ENCODE peak calls at places on chromosomes 4 and X, in six cellular contexts. E is tibial artery, I is left lung, J is brain microvascular endothelial cell, T is foreskin keratinocyte, U is keratinocyte. O is an unnamed sample.

GRCh38 chr4:126850286-126850685 is 782.5 kb upstream of the INTU start:
- DNase-seq in I (no peak), U (peak), T (peak), E (no peak), J (peak), O (peak)

GRCh38 chrX:45309096-45309495 is 108.4 kb upstream of the DIPK2B start:
- DNase-seq in J (no peak), E (no peak), U (no peak), I (no peak), T (no peak), O (no peak)

GRCh38 chr4:158090323-158090722 is 82.5 kb downstream of the GASK1B start:
- DNase-seq in I (no peak), J (no peak), U (no peak), E (no peak), T (no peak), O (no peak)

GRCh38 chrX:261167-261857 is 19.9 kb upstream of the PLCXD1 start:
- DNase-seq in T (no peak), E (no peak), I (peak), U (no peak), J (peak), O (no peak)

GRCh38 chr4:97496298-97496873 is 646.9 kb downstream of the STPG2 start:
- DNase-seq in T (peak), J (no peak), I (no peak), E (no peak), U (no peak), O (peak)

GRCh38 chrX:21479695-21480280 is 105.6 kb downstream of the CNKSR2 start:
- DNase-seq in U (peak), J (peak), E (no peak), I (no peak), T (no peak), O (peak)

GRCh38 chrX:84248226-84248625 is 60.2 kb upstream of the RPS6KA6 start:
- DNase-seq in U (no peak), E (no peak), J (peak), T (peak), I (no peak), O (no peak)

GRCh38 chrX:97401154-97401553 is 517.4 kb downstream of the RPA4 start:
- DNase-seq in E (no peak), I (no peak), U (no peak), J (no peak), T (no peak), O (no peak)

GRCh38 chr4:149493492-149493891 is 322.2 kb downstream of the IQCM start:
- DNase-seq in I (no peak), E (no peak), T (no peak), U (no peak), J (no peak), O (no peak)

GRCh38 chr4:16669036-16669435 is 229.4 kb downstream of the LDB2 start:
- DNase-seq in E (no peak), T (no peak), I (no peak), U (no peak), J (no peak), O (no peak)

GRCh38 chr4:16677545-16677944 is 220.9 kb downstream of the LDB2 start:
- DNase-seq in U (no peak), I (no peak), T (no peak), E (no peak), J (no peak), O (no peak)

GRCh38 chr4:16676247-16676646 is 222.2 kb downstream of the LDB2 start:
- DNase-seq in I (no peak), J (no peak), U (no peak), E (no peak), T (no peak), O (no peak)

GRCh38 chr4:16670726-16671125 is 227.7 kb downstream of the LDB2 start:
- DNase-seq in I (no peak), T (no peak), U (no peak), J (no peak), E (no peak), O (no peak)

DNA sequence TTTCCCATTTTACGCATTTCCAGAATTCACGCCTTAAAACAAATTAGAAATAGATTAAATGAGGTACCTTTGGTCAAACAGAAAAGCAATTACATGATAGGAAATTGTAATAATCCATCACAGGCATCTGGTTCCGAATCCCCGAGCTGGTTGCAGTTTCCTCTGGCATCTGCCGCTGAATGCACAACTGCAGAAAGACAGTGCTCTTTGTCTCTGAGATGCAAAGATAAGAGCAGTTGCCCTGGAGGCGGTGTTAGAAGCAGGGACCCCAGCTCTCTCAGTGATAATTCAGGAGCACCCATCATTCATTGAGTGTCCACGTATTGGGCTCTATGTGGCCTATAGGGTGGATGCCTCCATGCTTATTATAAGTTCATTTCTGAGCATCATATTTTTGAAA is 224.3 kb downstream of the LDB2 start:
- DNase-seq in T (no peak), E (no peak), J (no peak), I (no peak), U (no peak), O (no peak)
- H3K27ac ChIP-seq in T (no peak), E (no peak), J (no peak), I (no peak), U (no peak), O (no peak)

GRCh38 chr4:80361329-80361900 is 25.9 kb downstream of the CFAP299 start:
- DNase-seq in J (no peak), E (no peak), I (no peak), T (no peak), U (no peak), O (peak)
- TF ChIP-seq CTCF in J (peak), E (no peak), I (peak), T (peak), U (no peak), O (peak)

GRCh38 chrX:149628768-149629167 is 2.8 kb downstream of the TMEM185A start:
- DNase-seq in I (no peak), T (no peak), J (no peak), E (no peak), U (no peak), O (no peak)

GRCh38 chrX:149629730-149630387 is 1.7 kb downstream of the TMEM185A start:
- DNase-seq in I (no peak), J (no peak), U (no peak), T (no peak), E (no peak), O (no peak)

GRCh38 chrX:149631293-149632165 is at the start of gene TMEM185A:
- DNase-seq in E (peak), U (no peak), J (peak), T (peak), I (peak), O (peak)

GRCh38 chrX:149630681-149631292 is 805 bp downstream of the TMEM185A start:
- DNase-seq in I (no peak), T (peak), E (no peak), J (peak), U (no peak), O (peak)

GRCh38 chrX:149628280-149628679 is 3.3 kb downstream of the TMEM185A start:
- DNase-seq in E (no peak), J (no peak), U (peak), I (no peak), T (peak), O (peak)
- H3K27ac ChIP-seq in E (no peak), J (no peak), U (peak), I (no peak), T (peak), O (peak)

DNA sequence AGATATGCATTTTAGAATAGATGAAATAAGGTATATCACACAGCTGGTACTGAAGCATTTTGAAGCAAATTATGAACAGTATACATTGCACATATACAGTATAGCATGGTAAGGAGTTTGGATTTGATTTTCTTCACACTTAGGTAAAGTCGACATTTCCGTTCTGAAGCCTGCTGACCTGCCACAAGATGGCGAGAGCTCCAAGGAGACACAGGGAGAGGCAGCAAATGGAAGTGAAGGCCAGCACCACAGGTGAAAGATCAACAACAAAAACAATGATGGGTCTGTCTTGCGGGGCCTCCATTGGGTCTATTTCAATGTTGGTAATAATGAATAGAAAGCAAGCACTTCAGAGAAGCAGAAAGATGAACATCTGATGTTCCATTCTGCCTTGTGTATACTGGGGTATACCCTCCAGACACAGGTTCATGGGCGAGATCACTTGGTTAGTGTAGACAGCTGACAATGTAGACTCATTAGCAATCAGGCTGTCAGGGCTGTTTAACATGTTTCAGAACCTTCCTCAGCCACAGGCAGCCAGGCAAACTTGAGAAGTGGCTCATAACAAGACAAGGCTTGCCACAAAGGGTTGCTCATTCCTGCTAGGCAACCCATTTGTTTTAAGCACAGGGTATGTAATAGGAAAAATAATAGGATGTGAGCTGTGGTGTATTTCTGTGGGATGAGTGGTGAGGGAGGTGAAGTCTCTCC is 21.4 kb upstream of the NOX1 start:
- DNase-seq in E (no peak), J (peak), T (peak), I (no peak), U (peak), O (peak)
- TF ChIP-seq CTCF in E (no peak), J (peak), T (peak), I (peak), U (peak), O (peak)

GRCh38 chrX:19840899-19841648 is 46.3 kb downstream of the SH3KBP1 start:
- DNase-seq in T (no peak), E (no peak), U (no peak), I (no peak), J (no peak), O (no peak)

GRCh38 chrX:19839770-19840254 is 47.6 kb downstream of the SH3KBP1 start:
- DNase-seq in I (no peak), J (no peak), U (no peak), T (peak), E (no peak), O (peak)

GRCh38 chrX:19846995-19847790 is 40.2 kb downstream of the SH3KBP1 start:
- DNase-seq in J (peak), I (no peak), U (no peak), E (no peak), T (peak), O (peak)

GRCh38 chrX:19848110-19848509 is 39.3 kb downstream of the SH3KBP1 start:
- DNase-seq in U (no peak), J (no peak), T (no peak), I (no peak), E (no peak), O (no peak)

GRCh38 chrX:19842542-19842941 is 44.9 kb downstream of the SH3KBP1 start:
- DNase-seq in T (no peak), U (no peak), E (no peak), I (no peak), J (no peak), O (no peak)
- H3K27ac ChIP-seq in T (no peak), U (no peak), E (no peak), I (no peak), J (no peak), O (no peak)

DNA sequence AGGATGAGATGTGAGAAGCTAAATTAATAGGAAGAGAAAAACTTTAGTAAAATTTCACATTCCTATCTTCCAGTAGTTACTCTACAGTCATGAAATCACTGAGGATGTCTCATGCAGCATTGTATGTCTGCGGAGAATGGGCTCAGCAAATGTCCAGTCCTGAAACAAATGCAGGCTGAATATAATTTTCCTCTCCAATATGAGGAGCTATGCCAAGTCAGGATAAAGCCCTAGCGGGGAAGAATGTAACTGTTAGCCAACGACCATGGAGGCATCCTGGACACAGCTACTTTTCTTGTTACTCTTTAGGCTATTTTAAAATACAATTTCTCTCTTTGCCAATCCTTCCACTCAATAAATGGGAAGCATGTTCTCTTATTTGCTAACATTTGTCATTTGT is 127.7 kb downstream of the PRKX start:
- DNase-seq in U (no peak), E (no peak), I (no peak), T (no peak), J (no peak), O (no peak)
- TF ChIP-seq CTCF in U (no peak), E (no peak), I (no peak), T (no peak), J (peak), O (no peak)

GRCh38 chr4:169060396-169061081 is 50.5 kb upstream of the CBR4 start:
- DNase-seq in I (no peak), U (no peak), J (no peak), E (no peak), T (no peak), O (no peak)
- H3K27ac ChIP-seq in I (peak), U (peak), J (no peak), E (peak), T (no peak), O (no peak)

GRCh38 chrX:69285881-69286545 is 120.8 kb upstream of the PJA1 start:
- DNase-seq in U (no peak), T (no peak), J (no peak), I (peak), E (peak), O (peak)
- TF ChIP-seq CTCF in U (peak), T (peak), J (peak), I (peak), E (peak), O (peak)

GRCh38 chr4:137572163-137572562 is 39.9 kb upstream of the PCDH18 start:
- DNase-seq in E (no peak), U (no peak), T (no peak), J (no peak), I (no peak), O (no peak)

GRCh38 chr4:137576437-137576836 is 44.1 kb upstream of the PCDH18 start:
- DNase-seq in T (no peak), E (no peak), I (no peak), J (no peak), U (no peak), O (no peak)

GRCh38 chr4:137572647-137573046 is 40.4 kb upstream of the PCDH18 start:
- DNase-seq in I (peak), J (no peak), U (no peak), T (no peak), E (no peak), O (no peak)
- H3K27ac ChIP-seq in I (no peak), J (no peak), U (no peak), T (no peak), E (no peak), O (no peak)

O was measured in RWPE1.